ENCODE peak calls at places on chromosomes 3 and 15, in five cellular contexts. J is fibroblast of the aortic adventitia; P is dorsolateral prefrontal cortex; Q is AG04449; U is CD8-positive, alpha-beta T cell. C is an unnamed sample.

GRCh38 chr3:102180291-102180931 is 254.4 kb upstream of the ZPLD1 start:
- DNase-seq in J (peak), P (no peak), Q (peak), U (no peak), C (no peak)

GRCh38 chr3:57017481-57017880 is 43.0 kb upstream of the SPATA12 start:
- DNase-seq in J (no peak), P (no peak), Q (no peak), U (no peak), C (no peak)

GRCh38 chr3:195039180-195039843 is 231.6 kb downstream of the XXYLT1 start:
- DNase-seq in J (no peak), P (no peak), Q (no peak), U (no peak), C (no peak)

GRCh38 chr3:127822166-127822835 is at the start of gene MGLL:
- DNase-seq in J (peak), P (peak), Q (no peak), U (no peak), C (peak)

GRCh38 chr3:138197058-138197457 is 10.0 kb downstream of the ARMC8 start:
- DNase-seq in J (peak), P (no peak), Q (no peak), U (no peak), C (no peak)

GRCh38 chr3:99962703-99963102 is 145.0 kb downstream of the CMSS1 start:
- DNase-seq in J (peak), P (no peak), Q (no peak), U (no peak), C (no peak)

GRCh38 chr3:181239456-181239855 is 249.9 kb upstream of the DNAJC19 start:
- DNase-seq in J (no peak), P (no peak), Q (no peak), U (no peak), C (no peak)

GRCh38 chr3:180391001-180391400 is 211.0 kb upstream of the TTC14 start:
- DNase-seq in J (peak), P (no peak), Q (no peak), U (no peak), C (no peak)

GRCh38 chr3:120348065-120348980 is 831 bp downstream of the LRRC58 start:
- DNase-seq in J (peak), P (no peak), Q (no peak), U (peak), C (no peak)

GRCh38 chr3:182570934-182571594 is 222.2 kb upstream of the ATP11B start:
- DNase-seq in J (no peak), P (no peak), Q (no peak), U (no peak), C (no peak)

GRCh38 chr15:66820474-66821258 is 118.6 kb downstream of the SMAD6 start:
- DNase-seq in J (no peak), P (no peak), Q (no peak), U (no peak), C (no peak)

GRCh38 chr3:37741644-37742043 is 120.0 kb upstream of the CTDSPL start:
- DNase-seq in J (no peak), P (peak), Q (no peak), U (no peak), C (no peak)

GRCh38 chr3:118577055-118577759 is 457.4 kb downstream of the IGSF11 start:
- DNase-seq in J (no peak), P (no peak), Q (no peak), U (no peak), C (no peak)

GRCh38 chr15:91685436-91685835 is 168.1 kb upstream of the SLCO3A1 start:
- DNase-seq in J (no peak), P (no peak), Q (no peak), U (no peak), C (no peak)

GRCh38 chr3:50246517-50246954 is 10.5 kb downstream of the GNAI2 start:
- DNase-seq in J (peak), P (no peak), Q (peak), U (peak), C (no peak)

GRCh38 chr15:48177875-48178611 is at the start of gene MYEF2:
- DNase-seq in J (peak), P (peak), Q (no peak), U (peak), C (peak)

GRCh38 chr15:99014803-99015676 is 7.4 kb upstream of the PGPEP1L start:
- DNase-seq in J (peak), P (no peak), Q (no peak), U (no peak), C (peak)

GRCh38 chr3:45236964-45237363 is 10.9 kb upstream of the TMEM158 start:
- DNase-seq in J (no peak), P (no peak), Q (no peak), U (no peak), C (no peak)

GRCh38 chr3:187064210-187065115 is 74.8 kb downstream of the RPL39L start:
- DNase-seq in J (peak), P (no peak), Q (no peak), U (no peak), C (no peak)

GRCh38 chr3:39506863-39507262 is 39.4 kb downstream of the MOBP start:
- DNase-seq in J (peak), P (no peak), Q (no peak), U (no peak), C (no peak)

GRCh38 chr3:123723527-123724168 is 138.8 kb upstream of the HACD2 start:
- DNase-seq in J (peak), P (peak), Q (no peak), U (peak), C (peak)

DNA sequence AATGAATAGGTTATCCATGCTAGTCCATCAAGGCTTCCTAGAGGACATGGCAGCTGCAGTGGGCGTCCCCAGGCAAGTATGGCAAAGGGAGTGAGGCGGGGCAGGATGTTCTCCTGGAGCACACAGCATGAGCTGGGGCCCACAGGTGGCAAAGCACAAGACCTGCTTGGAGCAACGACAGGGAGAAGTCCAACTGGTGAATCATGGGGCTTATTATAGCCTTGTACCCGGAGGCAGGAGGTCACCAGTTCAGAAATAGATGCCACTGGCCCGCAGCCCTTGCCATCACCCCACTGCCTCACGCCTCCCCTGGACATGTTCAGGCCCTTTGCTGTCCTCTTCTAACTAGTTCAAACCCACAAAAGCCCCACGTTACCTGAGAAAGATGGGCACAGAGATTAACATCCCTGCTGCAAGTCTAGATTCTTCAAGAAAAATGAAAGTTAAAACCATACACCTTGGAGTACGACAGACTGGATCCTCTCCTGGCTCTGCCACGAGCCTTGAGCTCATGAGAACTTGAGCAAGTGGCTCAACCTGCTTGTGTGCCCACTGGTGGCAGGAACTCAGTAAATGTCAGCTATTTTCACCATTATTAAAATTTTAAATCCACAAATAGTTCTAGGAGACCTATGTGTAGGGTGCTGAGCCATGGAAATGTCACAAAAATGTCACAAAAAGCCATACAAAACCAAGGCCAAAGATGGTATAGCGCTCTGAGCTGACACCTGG is 1.8 kb upstream of the SRGAP3 start:
- DNase-seq in J (no peak), P (no peak), Q (no peak), U (no peak), C (no peak)
- TF ChIP-seq CTCF in J (no peak), P (no peak), Q (no peak), U (no peak), C (no peak)

GRCh38 chr3:15646924-15647511 is 45.5 kb downstream of the BTD start:
- DNase-seq in J (peak), P (no peak), Q (peak), U (no peak), C (no peak)

GRCh38 chr3:15645246-15645645 is 43.7 kb downstream of the BTD start:
- DNase-seq in J (no peak), P (no peak), Q (no peak), U (no peak), C (no peak)

GRCh38 chr3:15649341-15649740 is 47.8 kb downstream of the BTD start:
- DNase-seq in J (no peak), P (no peak), Q (no peak), U (no peak), C (no peak)

GRCh38 chr3:15647629-15648167 is 46.2 kb downstream of the BTD start:
- DNase-seq in J (peak), P (no peak), Q (peak), U (peak), C (no peak)

DNA sequence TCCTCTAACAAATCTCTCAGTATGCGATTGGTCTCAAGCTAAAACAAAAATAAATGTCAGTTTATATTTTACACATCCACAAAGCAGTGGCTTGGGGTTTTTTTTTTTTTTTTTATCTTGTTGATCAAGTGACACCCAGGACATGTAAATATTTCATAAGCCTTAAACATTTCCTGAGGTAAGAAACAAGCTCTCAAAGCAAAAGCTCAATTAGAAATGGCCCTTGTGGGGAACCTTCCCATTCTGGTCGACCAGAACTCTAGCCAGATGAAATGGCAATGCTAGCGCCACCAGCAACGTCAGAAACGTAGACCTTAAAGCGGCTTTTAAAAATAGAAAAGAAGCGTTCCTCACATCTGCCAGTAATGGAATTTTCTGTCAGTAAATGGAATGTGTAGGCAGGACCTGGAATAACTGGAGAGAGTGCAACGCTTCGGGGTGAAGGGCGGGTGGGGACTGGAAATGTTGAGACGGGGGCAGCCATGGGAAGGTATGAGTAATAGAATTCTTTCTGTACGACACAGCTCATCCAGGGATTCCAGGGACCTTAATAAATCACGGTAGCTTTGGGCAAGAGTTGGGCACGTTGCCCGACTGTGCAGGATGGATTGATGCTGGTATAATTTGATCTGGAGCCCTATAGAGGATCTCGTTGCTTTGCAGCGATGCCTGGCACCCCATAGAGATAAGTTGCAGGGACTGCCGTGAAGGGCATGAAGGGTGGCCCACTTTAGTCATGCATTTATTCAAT is 44.4 kb downstream of the BTD start:
- DNase-seq in J (peak), P (no peak), Q (peak), U (no peak), C (no peak)
- TF ChIP-seq CTCF in J (no peak), P (no peak), Q (no peak), U (no peak), C (no peak)

DNA sequence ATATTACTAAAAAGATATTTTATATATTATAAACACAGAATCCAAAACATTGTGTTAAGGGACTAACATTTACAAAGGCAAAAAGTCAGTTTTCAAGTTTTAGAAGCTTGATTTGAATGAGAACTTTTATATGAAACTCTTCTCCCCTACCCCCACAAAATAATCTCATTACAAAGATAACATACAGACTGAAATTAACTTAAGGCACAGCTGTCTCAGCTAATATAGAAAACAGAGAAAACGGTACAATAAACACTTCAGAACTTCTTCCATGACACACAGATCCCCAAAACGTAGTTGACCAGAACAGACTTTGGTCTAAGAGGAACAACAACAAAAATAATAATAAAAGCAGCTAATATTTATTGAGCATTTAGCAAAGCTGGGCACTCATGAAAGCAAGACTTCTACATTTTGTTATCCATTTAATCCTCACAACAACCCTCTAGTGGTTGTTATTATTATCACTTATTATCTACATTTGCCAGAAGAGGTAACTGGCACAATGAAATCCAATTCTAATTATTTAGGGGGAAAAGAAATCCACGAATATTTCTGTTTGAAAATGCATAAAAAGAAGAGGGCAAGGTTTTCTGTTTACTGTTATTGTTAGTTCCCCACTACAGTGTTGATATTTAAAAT is 68.1 kb downstream of the PFN2 start:
- DNase-seq in J (peak), P (no peak), Q (no peak), U (no peak), C (no peak)
- TF ChIP-seq CTCF in J (peak), P (no peak), Q (no peak), U (no peak), C (peak)

GRCh38 chr3:71194785-71195184 is 388.7 kb downstream of the FOXP1 start:
- DNase-seq in J (no peak), P (no peak), Q (no peak), U (no peak), C (no peak)

GRCh38 chr3:71191031-71191482 is 392.5 kb downstream of the FOXP1 start:
- DNase-seq in J (no peak), P (no peak), Q (no peak), U (no peak), C (no peak)

GRCh38 chr3:71197841-71198565 is 385.5 kb downstream of the FOXP1 start:
- DNase-seq in J (no peak), P (no peak), Q (no peak), U (no peak), C (no peak)

GRCh38 chr3:71195492-71195891 is 388.0 kb downstream of the FOXP1 start:
- DNase-seq in J (no peak), P (no peak), Q (no peak), U (no peak), C (no peak)
- TF ChIP-seq CTCF in J (no peak), P (no peak), Q (no peak), U (no peak), C (no peak)

GRCh38 chr15:88348579-88349255 is 92.2 kb upstream of the NTRK3 start:
- DNase-seq in J (no peak), P (no peak), Q (no peak), U (no peak), C (no peak)
- TF ChIP-seq CTCF in J (no peak), P (no peak), Q (no peak), U (no peak), C (no peak)